ENCODE peak calls at places on chromosomes 5 and 9, in four cellular contexts. A, F, J and Z are unnamed samples.

GRCh38 chr5:13510616-13511015 is 433.9 kb downstream of the DNAH5 start:
- DNase-seq in A (no peak), F (no peak), J (no peak), Z (no peak)

GRCh38 chr5:39501403-39501802 is 76.6 kb upstream of the DAB2 start:
- DNase-seq in A (peak), F (no peak), J (no peak), Z (no peak)

GRCh38 chr9:106757539-106757938 is 105.4 kb upstream of the ZNF462 start:
- DNase-seq in A (no peak), F (no peak), J (no peak), Z (no peak)

GRCh38 chr5:57366744-57367143 is 115.9 kb downstream of the ACTBL2 start:
- DNase-seq in A (no peak), F (no peak), J (no peak), Z (no peak)

GRCh38 chr9:128108784-128109709 is 18.5 kb downstream of the PTGES2 start:
- DNase-seq in A (peak), F (no peak), J (no peak), Z (no peak)

GRCh38 chr5:138725153-138725884 is 27.9 kb upstream of the CTNNA1 start:
- DNase-seq in A (peak), F (peak), J (peak), Z (peak)

GRCh38 chr9:108445431-108446018 is 410.3 kb downstream of the ACTL7B start:
- DNase-seq in A (no peak), F (no peak), J (peak), Z (no peak)

GRCh38 chr9:92245005-92245797 is 48.3 kb downstream of the IARS1 start:
- DNase-seq in A (no peak), F (no peak), J (no peak), Z (no peak)

GRCh38 chr5:103934303-103934702 is 371.7 kb upstream of the NUDT12 start:
- DNase-seq in A (no peak), F (no peak), J (no peak), Z (no peak)

GRCh38 chr9:18689881-18690280 is 215.9 kb downstream of the ADAMTSL1 start:
- DNase-seq in A (no peak), F (no peak), J (no peak), Z (no peak)

GRCh38 chr5:96687812-96688453 is 25.8 kb downstream of the CAST start:
- DNase-seq in A (no peak), F (no peak), J (no peak), Z (no peak)

GRCh38 chr5:171432076-171432475 is 12.6 kb downstream of the FGF18 start:
- DNase-seq in A (peak), F (no peak), J (no peak), Z (peak)